ENCODE peak calls at places on chromosomes 12 and 14, in five cellular contexts. L, M, O, P and D are unnamed samples.

GRCh38 chr14:93173943-93174395 is 10.7 kb downstream of the MOAP1 start:
- DNase-seq in L (peak; percentile 20), M (peak; percentile 44), O (no peak), P (peak; percentile 22), D (peak; percentile 47)

GRCh38 chr12:32181498-32182175 is 75.0 kb downstream of the BICD1 start:
- DNase-seq in L (no peak), M (no peak), O (no peak), P (no peak), D (peak; percentile 39)

GRCh38 chr12:8455727-8456360 is at the start of gene CLEC6A:
- DNase-seq in L (no peak), M (no peak), O (no peak), P (no peak), D (no peak)

GRCh38 chr12:66467932-66468331 is 165.6 kb downstream of the HELB start:
- DNase-seq in L (no peak), M (peak; percentile 30), O (no peak), P (peak; percentile 17), D (no peak)

GRCh38 chr14:29587761-29588160 is 339.9 kb downstream of the PRKD1 start:
- DNase-seq in L (no peak), M (no peak), O (no peak), P (no peak), D (no peak)

GRCh38 chr12:75960086-75960910 is 71.3 kb downstream of the PHLDA1 start:
- DNase-seq in L (no peak), M (no peak), O (no peak), P (peak; percentile 18), D (no peak)

GRCh38 chr12:6607751-6608591 is 792 bp upstream of the CHD4 start:
- DNase-seq in L (peak; percentile 78), M (peak; percentile 79), O (peak; percentile 51), P (peak; percentile 25), D (peak; percentile 73)

GRCh38 chr12:51941011-51941561 is 10.4 kb upstream of the ACVR1B start:
- DNase-seq in L (no peak), M (no peak), O (no peak), P (peak; percentile 77), D (peak; percentile 89)

GRCh38 chr12:113961921-113962710 is 4.0 kb downstream of the RBM19 start:
- DNase-seq in L (peak; percentile 43), M (no peak), O (no peak), P (peak; percentile 72), D (no peak)

GRCh38 chr14:100440207-100440631 is 117.1 kb downstream of the SLC25A47 start:
- DNase-seq in L (peak; percentile 87), M (peak; percentile 76), O (peak; percentile 73), P (peak; percentile 58), D (peak; percentile 86)

GRCh38 chr14:34252227-34252626 is 209.8 kb downstream of the SPTSSA start:
- DNase-seq in L (peak; percentile 40), M (no peak), O (no peak), P (no peak), D (no peak)

GRCh38 chr12:117970334-117970733 is 1.5 kb upstream of the KSR2 start:
- DNase-seq in L (no peak), M (no peak), O (no peak), P (no peak), D (no peak)

GRCh38 chr12:101713059-101713682 is 15.7 kb downstream of the CHPT1 start:
- DNase-seq in L (no peak), M (peak; percentile 85), O (peak; percentile 55), P (no peak), D (no peak)

GRCh38 chr14:104520620-104521410 is 58.7 kb upstream of the C14orf180 start:
- DNase-seq in L (no peak), M (no peak), O (no peak), P (no peak), D (no peak)

GRCh38 chr12:75481013-75481705 is 604 bp downstream of the GLIPR1 start:
- DNase-seq in L (no peak), M (no peak), O (no peak), P (no peak), D (no peak)

GRCh38 chr12:124557518-124558223 is 9.7 kb downstream of the NCOR2 start:
- DNase-seq in L (no peak), M (no peak), O (peak; percentile 32), P (no peak), D (peak; percentile 81)

GRCh38 chr12:53171725-53172329 is 8.7 kb upstream of the ZNF740 start:
- DNase-seq in L (peak; percentile 18), M (peak; percentile 66), O (no peak), P (no peak), D (peak; percentile 88)

GRCh38 chr12:57521475-57522018 is 1.1 kb upstream of the MBD6 start:
- DNase-seq in L (no peak), M (peak; percentile 74), O (peak; percentile 63), P (peak; percentile 61), D (peak; percentile 73)

GRCh38 chr14:53462931-53463778 is 310.0 kb upstream of the DDHD1 start:
- DNase-seq in L (peak; percentile 37), M (no peak), O (no peak), P (no peak), D (no peak)

GRCh38 chr12:51082561-51083139 is 746 bp downstream of the CSRNP2 start:
- DNase-seq in L (peak; percentile 32), M (peak; percentile 34), O (no peak), P (peak; percentile 39), D (no peak)

GRCh38 chr12:65590318-65590717 is 234.0 kb upstream of the HMGA2 start:
- DNase-seq in L (no peak), M (no peak), O (no peak), P (no peak), D (no peak)

GRCh38 chr12:56188786-56189335 is 422 bp downstream of the SMARCC2 start:
- DNase-seq in L (no peak), M (peak; percentile 70), O (no peak), P (no peak), D (peak; percentile 51)

GRCh38 chr12:91460457-91460856 is 277.8 kb upstream of the DCN start:
- DNase-seq in L (no peak), M (no peak), O (no peak), P (no peak), D (no peak)

GRCh38 chr12:3655331-3655900 is 97.5 kb downstream of the CRACR2A start:
- DNase-seq in L (peak; percentile 42), M (peak; percentile 41), O (no peak), P (no peak), D (peak; percentile 15)

GRCh38 chr12:48285751-48286650 is 64.7 kb downstream of the ZNF641 start:
- DNase-seq in L (peak; percentile 45), M (no peak), O (no peak), P (no peak), D (no peak)

GRCh38 chr14:68471029-68471963 is 321.6 kb downstream of the ZFP36L1 start:
- DNase-seq in L (no peak), M (no peak), O (no peak), P (no peak), D (no peak)

GRCh38 chr12:113292547-113292946 is 42.4 kb downstream of the SLC8B1 start:
- DNase-seq in L (no peak), M (no peak), O (no peak), P (no peak), D (no peak)

GRCh38 chr12:51348116-51348515 is 1.6 kb upstream of the CELA1 start:
- DNase-seq in L (no peak), M (no peak), O (no peak), P (no peak), D (no peak)

GRCh38 chr14:101875726-101876268 is 88.6 kb upstream of the DYNC1H1 start:
- DNase-seq in L (no peak), M (no peak), O (no peak), P (no peak), D (no peak)
- H3K4me1 ChIP-seq in L (peaks cover 5% of the 10 kb centered on the region), M (peaks cover 21% of the 10 kb centered on the region), O (peaks cover 59% of the 10 kb centered on the region), P (peaks cover 6% of the 10 kb centered on the region), D (peaks cover 58% of the 10 kb centered on the region)

DNA sequence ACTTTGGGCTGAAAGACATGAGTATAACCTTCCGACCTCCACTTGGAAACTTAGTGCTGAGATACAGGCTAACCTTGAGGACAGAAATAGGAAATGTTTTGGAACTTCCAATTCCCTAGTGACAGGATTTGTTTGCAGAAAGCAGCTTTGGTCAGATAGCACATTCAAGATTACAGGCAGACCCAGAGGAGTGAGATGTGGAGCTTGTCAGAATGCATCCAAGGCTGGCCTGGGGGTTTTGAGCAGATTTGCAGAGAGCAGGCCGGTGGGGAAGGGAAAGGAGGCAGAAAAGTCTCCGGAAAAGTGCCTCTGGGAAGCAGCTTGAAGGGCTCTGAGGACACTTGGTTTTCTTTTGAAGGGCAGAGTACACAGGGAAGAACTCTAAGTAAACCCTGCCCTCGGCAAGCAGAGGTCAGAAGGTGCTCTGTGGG is 180.3 kb downstream of the ETV6 start:
- DNase-seq in L (no peak), M (no peak), O (no peak), P (no peak), D (no peak)
- H3K4me1 ChIP-seq in L (peaks cover 18% of the 10 kb centered on the region), M (peaks cover 72% of the 10 kb centered on the region), O (peaks cover 61% of the 10 kb centered on the region), P (peaks cover 16% of the 10 kb centered on the region), D (no peaks in the 10 kb centered on the region)

GRCh38 chr12:45704968-45705367 is 24.5 kb upstream of the ARID2 start:
- DNase-seq in L (no peak), M (no peak), O (no peak), P (no peak), D (no peak)
- H3K4me1 ChIP-seq in L (peaks cover 5% of the 10 kb centered on the region), M (no peaks in the 10 kb centered on the region), O (peaks cover 17% of the 10 kb centered on the region), P (no peaks in the 10 kb centered on the region), D (no peaks in the 10 kb centered on the region)

GRCh38 chr12:27614866-27615265 is 81.4 kb upstream of the REP15 start:
- DNase-seq in L (no peak), M (no peak), O (no peak), P (no peak), D (no peak)
- H3K4me1 ChIP-seq in L (peaks cover 72% of the 10 kb centered on the region), M (peaks cover 6% of the 10 kb centered on the region), O (peaks cover 56% of the 10 kb centered on the region), P (peaks cover 10% of the 10 kb centered on the region), D (peaks cover 10% of the 10 kb centered on the region)

GRCh38 chr12:104680506-104680905 is 223.8 kb downstream of the CHST11 start:
- DNase-seq in L (no peak), M (no peak), O (no peak), P (no peak), D (no peak)

GRCh38 chr12:104677441-104678089 is 220.8 kb downstream of the CHST11 start:
- DNase-seq in L (peak; percentile 90), M (no peak), O (no peak), P (no peak), D (no peak)

GRCh38 chr12:104682790-104683279 is 226.1 kb downstream of the CHST11 start:
- DNase-seq in L (no peak), M (no peak), O (no peak), P (no peak), D (no peak)

GRCh38 chr12:104681012-104681690 is 224.4 kb downstream of the CHST11 start:
- DNase-seq in L (no peak), M (no peak), O (no peak), P (no peak), D (no peak)

GRCh38 chr12:104680070-104680469 is 223.3 kb downstream of the CHST11 start:
- DNase-seq in L (peak; percentile 49), M (no peak), O (no peak), P (peak; percentile 22), D (peak; percentile 31)
- H3K4me1 ChIP-seq in L (peaks cover 21% of the 10 kb centered on the region), M (peaks cover 11% of the 10 kb centered on the region), O (peaks cover 30% of the 10 kb centered on the region), P (no peaks in the 10 kb centered on the region), D (peaks cover 5% of the 10 kb centered on the region)

GRCh38 chr12:46389130-46389616 is 16.6 kb upstream of the SLC38A2 start:
- DNase-seq in L (no peak), M (peak; percentile 38), O (no peak), P (peak; percentile 87), D (no peak)
- H3K4me1 ChIP-seq in L (peaks cover 86% of the 10 kb centered on the region), M (peaks cover 23% of the 10 kb centered on the region), O (peaks cover 62% of the 10 kb centered on the region), P (peaks cover 22% of the 10 kb centered on the region), D (peaks cover 24% of the 10 kb centered on the region)

GRCh38 chr14:72643317-72643801 is 250.5 kb downstream of the DPF3 start:
- DNase-seq in L (peak; percentile 98), M (peak; percentile 22), O (peak; percentile 59), P (peak; percentile 99), D (peak; percentile 55)
- H3K4me1 ChIP-seq in L (peaks cover 55% of the 10 kb centered on the region), M (peaks cover 12% of the 10 kb centered on the region), O (peaks cover 16% of the 10 kb centered on the region), P (peaks cover 30% of the 10 kb centered on the region), D (peaks cover 6% of the 10 kb centered on the region)